ENCODE peak calls at places on chromosomes 12 and 14, in ten cellular contexts. Y is colonic mucosa, N is PC-3, D is mammary epithelial cell, M is fibroblast of pulmonary artery, Q is right lobe of liver, C is HFFc6, H is endothelial cell, Z is heart left ventricle, E is astrocyte of the cerebellum. J is an unnamed sample.

GRCh38 chr14:59028476-59029202 is 159.8 kb upstream of the DAAM1 start:
- DNase-seq in Z (peak; percentile 62), Q (peak; percentile 52), Y (peak; percentile 66), D (peak; percentile 58), N (peak; percentile 100), H (peak; percentile 72), M (peak; percentile 90), C (peak; percentile 98), E (peak; percentile 90), J (peak; percentile 46)

GRCh38 chr12:127401005-127401404 is 866.0 kb upstream of the TMEM132C start:
- DNase-seq in M (peak; percentile 13), E (no peak), Z (no peak), Q (no peak), H (no peak), D (peak; percentile 14), Y (no peak), C (peak; percentile 39), N (peak; percentile 74), J (no peak)

GRCh38 chr14:75452900-75453816 is 25.3 kb downstream of the JDP2 start:
- DNase-seq in C (peak; percentile 96), D (peak; percentile 83), H (peak; percentile 30), M (peak; percentile 88), Y (no peak), N (peak; percentile 5), E (peak; percentile 55), Q (peak; percentile 40), Z (peak; percentile 76), J (no peak)

GRCh38 chr14:65156568-65157366 is 54.5 kb upstream of the MAX start:
- DNase-seq in D (peak; percentile 38), Q (no peak), N (peak; percentile 49), E (peak; percentile 71), M (peak; percentile 87), Z (peak; percentile 51), C (peak; percentile 59), H (no peak), Y (no peak), J (peak; percentile 66)

GRCh38 chr12:6852651-6853354 is 853 bp downstream of the USP5 start:
- DNase-seq in D (peak; percentile 81), H (no peak), Q (no peak), C (peak; percentile 78), E (no peak), Y (peak; percentile 46), M (peak; percentile 73), N (peak; percentile 54), Z (no peak), J (no peak)

GRCh38 chr12:72448089-72448488 is 175.9 kb downstream of the TRHDE start:
- DNase-seq in Q (no peak), C (no peak), Y (no peak), Z (no peak), M (no peak), D (no peak), H (no peak), N (no peak), E (no peak), J (no peak)

GRCh38 chr14:28157887-28158791 is 608.4 kb upstream of the FOXG1 start:
- DNase-seq in E (no peak), Z (no peak), N (no peak), M (no peak), Q (no peak), Y (no peak), H (no peak), D (no peak), C (no peak), J (no peak)

GRCh38 chr12:129467749-129468148 is 436.1 kb downstream of the TMEM132D start:
- DNase-seq in Y (no peak), D (no peak), N (no peak), C (no peak), M (no peak), E (no peak), Z (no peak), H (no peak), Q (no peak), J (no peak)

GRCh38 chr14:32654106-32654505 is 284.6 kb upstream of the NPAS3 start:
- DNase-seq in Z (no peak), M (no peak), C (no peak), H (no peak), D (no peak), N (no peak), Y (no peak), E (no peak), Q (no peak), J (no peak)

GRCh38 chr12:115103884-115104883 is 420.2 kb upstream of the TBX3 start:
- DNase-seq in C (no peak), N (no peak), Z (peak; percentile 53), Q (no peak), D (no peak), M (peak; percentile 99), E (no peak), H (no peak), Y (no peak), J (no peak)

GRCh38 chr12:77152623-77153193 is 87.3 kb upstream of the E2F7 start:
- DNase-seq in Z (no peak), C (peak; percentile 45), Y (no peak), E (peak; percentile 51), M (peak; percentile 76), D (peak; percentile 19), H (no peak), Q (no peak), N (peak; percentile 63), J (no peak)

GRCh38 chr12:123840765-123841425 is 78.8 kb downstream of the DNAH10 start:
- DNase-seq in D (no peak), Z (no peak), H (no peak), N (no peak), E (no peak), Y (no peak), Q (no peak), M (no peak), C (no peak), J (no peak)

GRCh38 chr12:48542300-48542928 is 17.0 kb downstream of the OR8S1 start:
- DNase-seq in Q (peak; percentile 48), H (peak; percentile 55), N (peak; percentile 63), C (peak; percentile 28), Y (peak; percentile 53), E (no peak), M (peak; percentile 49), Z (no peak), D (peak; percentile 42), J (peak; percentile 56)

GRCh38 chr14:80059041-80059440 is 152.3 kb downstream of the DIO2 start:
- DNase-seq in E (no peak), H (no peak), C (no peak), M (no peak), Z (no peak), N (peak; percentile 84), D (no peak), Q (no peak), Y (no peak), J (no peak)

GRCh38 chr12:105659355-105660075 is 329.0 kb downstream of the C12orf75 start:
- DNase-seq in Z (peak; percentile 59), D (peak; percentile 98), H (no peak), E (no peak), C (no peak), N (peak; percentile 32), Y (no peak), Q (no peak), M (peak; percentile 8), J (no peak)

GRCh38 chr12:52353766-52354165 is 13.5 kb downstream of the KRT85 start:
- DNase-seq in Q (peak; percentile 2), M (no peak), E (no peak), N (no peak), H (no peak), Y (no peak), D (no peak), Z (no peak), C (no peak), J (no peak)

GRCh38 chr12:46269429-46270241 is 792 bp upstream of the SLC38A1 start:
- DNase-seq in N (peak; percentile 76), H (peak; percentile 15), D (peak; percentile 66), Z (no peak), M (no peak), Y (peak; percentile 62), E (no peak), C (no peak), Q (no peak), J (peak; percentile 78)

GRCh38 chr12:68406134-68406576 is 74.0 kb upstream of the MDM1 start:
- DNase-seq in E (peak; percentile 57), N (peak; percentile 75), Q (peak; percentile 95), Y (peak; percentile 95), D (peak; percentile 50), C (peak; percentile 42), Z (peak; percentile 95), H (peak; percentile 32), M (peak; percentile 99), J (no peak)
- TF ChIP-seq CTCF in E (peak; percentile 71), N (peak; percentile 62), Q (peak; percentile 23), Y (no peak), D (peak; percentile 52), C (peak; percentile 56), Z (peak; percentile 65), H (peak; percentile 28), M (peak; percentile 73), J (no peak)

GRCh38 chr12:74415633-74416032 is 122.0 kb upstream of the ATXN7L3B start:
- DNase-seq in N (peak; percentile 61), D (peak; percentile 15), C (peak; percentile 10), M (peak; percentile 39), Z (no peak), E (no peak), Y (no peak), Q (no peak), H (peak; percentile 14), J (no peak)
- TF ChIP-seq CTCF in N (peak; percentile 73), D (peak; percentile 64), C (peak; percentile 79), M (peak; percentile 64), Z (peak; percentile 41), E (peak; percentile 61), Y (no peak), Q (peak; percentile 45), H (peak; percentile 67), J (peak; percentile 60)

DNA sequence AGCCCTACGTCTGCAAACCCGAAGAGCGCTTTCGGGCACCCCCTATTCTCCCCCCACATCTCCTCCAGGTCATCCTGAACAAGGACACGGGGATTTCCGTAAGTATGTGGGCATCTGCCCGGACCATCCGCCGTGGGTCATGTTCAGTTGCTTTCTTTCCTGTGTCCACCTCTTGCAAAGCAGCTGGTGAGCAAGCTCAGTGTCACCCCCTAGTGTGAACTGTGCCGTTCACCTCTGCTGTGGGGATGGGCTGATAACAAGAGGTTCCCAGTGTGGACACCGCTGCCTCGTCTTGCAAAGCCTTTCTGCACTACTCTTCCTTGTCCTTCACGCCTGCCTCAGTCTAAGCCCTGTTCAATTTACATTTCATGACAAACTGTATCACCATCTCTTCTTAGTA is 8.6 kb downstream of the PRKAB1 start:
- DNase-seq in C (no peak), Z (no peak), N (no peak), Y (no peak), E (no peak), H (no peak), Q (no peak), D (no peak), M (no peak), J (no peak)
- TF ChIP-seq CTCF in C (peak; percentile 21), Z (no peak), N (peak; percentile 37), Y (no peak), E (no peak), H (no peak), Q (no peak), D (no peak), M (no peak), J (peak; percentile 11)

GRCh38 chr14:105376521-105377440 is 21.6 kb upstream of the TEX22 start:
- DNase-seq in E (no peak), N (no peak), H (no peak), Y (no peak), Q (no peak), Z (peak; percentile 19), C (no peak), D (no peak), M (no peak), J (no peak)
- TF ChIP-seq CTCF in E (no peak), N (no peak), H (no peak), Y (no peak), Q (no peak), Z (no peak), C (no peak), D (no peak), M (no peak), J (no peak)